ENCODE peak calls at places on chromosomes 12 and 14, in six cellular contexts. C is caudate nucleus, V is NCI-H774, O is neural progenitor cell, J is kidney glomerular epithelial cell, B is skeletal muscle cell. G is an unnamed sample.

GRCh38 chr12:40225984-40226602 is 1.3 kb downstream of the LRRK2 start:
- DNase-seq in C (no peak), V (no peak), O (no peak), J (no peak), B (no peak), G (peak)

GRCh38 chr12:112419269-112420133 is 754 bp downstream of the PTPN11 start:
- DNase-seq in C (peak), V (peak), O (peak), J (peak), B (peak), G (peak)

GRCh38 chr14:66403183-66403582 is 83.0 kb upstream of the CCDC196 start:
- DNase-seq in C (no peak), V (no peak), O (peak), J (peak), B (no peak), G (peak)

GRCh38 chr12:57008113-57008687 is 1.9 kb upstream of the ZBTB39 start:
- DNase-seq in C (no peak), V (peak), O (peak), J (peak), B (peak), G (peak)

GRCh38 chr14:74140374-74140850 is 55.7 kb downstream of the LIN52 start:
- DNase-seq in C (no peak), V (peak), O (peak), J (no peak), B (peak), G (peak)

GRCh38 chr12:121013715-121014114 is 2.6 kb downstream of the C12orf43 start:
- DNase-seq in C (no peak), V (no peak), O (no peak), J (no peak), B (no peak), G (no peak)

GRCh38 chr12:118964988-118965387 is 16.4 kb upstream of the SRRM4 start:
- DNase-seq in C (no peak), V (no peak), O (no peak), J (no peak), B (no peak), G (no peak)

GRCh38 chr12:25052191-25053020 is 103.5 kb upstream of the BCAT1 start:
- DNase-seq in C (no peak), V (no peak), O (no peak), J (no peak), B (no peak), G (no peak)

GRCh38 chr12:269216-269615 is 6.6 kb upstream of the SLC6A13 start:
- DNase-seq in C (no peak), V (no peak), O (no peak), J (no peak), B (peak), G (no peak)

GRCh38 chr12:121287267-121287954 is 9.1 kb downstream of the CAMKK2 start:
- DNase-seq in C (no peak), V (no peak), O (no peak), J (no peak), B (peak), G (no peak)

GRCh38 chr14:21768116-21768874 is 94.7 kb upstream of the OR4E1 start:
- DNase-seq in C (no peak), V (no peak), O (peak), J (no peak), B (no peak), G (peak)

GRCh38 chr14:64974563-64974962 is 2.4 kb upstream of the RAB15 start:
- DNase-seq in C (no peak), V (no peak), O (peak), J (no peak), B (no peak), G (no peak)

GRCh38 chr14:96582995-96583394 is 80.8 kb downstream of the PAPOLA start:
- DNase-seq in C (no peak), V (no peak), O (no peak), J (no peak), B (no peak), G (no peak)

GRCh38 chr12:82880442-82880901 is 193.8 kb downstream of the TMTC2 start:
- DNase-seq in C (no peak), V (peak), O (peak), J (peak), B (peak), G (peak)

GRCh38 chr12:113310489-113310888 is 24.4 kb downstream of the SLC8B1 start:
- DNase-seq in C (no peak), V (no peak), O (no peak), J (no peak), B (no peak), G (peak)

GRCh38 chr14:59055439-59056045 is 132.9 kb upstream of the DAAM1 start:
- DNase-seq in C (no peak), V (no peak), O (peak), J (no peak), B (peak), G (peak)

GRCh38 chr14:58864751-58865519 is 227.2 kb downstream of the DACT1 start:
- DNase-seq in C (no peak), V (no peak), O (no peak), J (peak), B (peak), G (peak)

GRCh38 chr12:113194971-113195391 is 9.5 kb downstream of the RITA1 start:
- DNase-seq in C (no peak), V (no peak), O (peak), J (peak), B (no peak), G (peak)

GRCh38 chr12:72271741-72272661 is at the start of gene TRHDE:
- DNase-seq in C (no peak), V (peak), O (peak), J (peak), B (no peak), G (no peak)

GRCh38 chr12:78746001-78746400 is 118.6 kb upstream of the SYT1 start:
- DNase-seq in C (no peak), V (no peak), O (no peak), J (no peak), B (no peak), G (no peak)

GRCh38 chr12:117671734-117672133 is 297.1 kb downstream of the KSR2 start:
- DNase-seq in C (no peak), V (no peak), O (peak), J (no peak), B (no peak), G (no peak)

GRCh38 chr12:102120886-102121285 is 903 bp downstream of the PARPBP start:
- DNase-seq in C (no peak), V (no peak), O (peak), J (peak), B (no peak), G (peak)

GRCh38 chr12:41981758-41982157 is 162.9 kb downstream of the GXYLT1 start:
- DNase-seq in C (no peak), V (no peak), O (no peak), J (no peak), B (no peak), G (peak)

GRCh38 chr12:124788936-124789555 is 74.6 kb downstream of the SCARB1 start:
- DNase-seq in C (no peak), V (no peak), O (no peak), J (no peak), B (no peak), G (no peak)

GRCh38 chr14:66038214-66038977 is 447.8 kb upstream of the CCDC196 start:
- DNase-seq in C (no peak), V (no peak), O (no peak), J (peak), B (peak), G (peak)

GRCh38 chr12:97075583-97076268 is 168.7 kb downstream of the NEDD1 start:
- DNase-seq in C (no peak), V (no peak), O (peak), J (peak), B (no peak), G (peak)

GRCh38 chr14:56715938-56716337 is 94.3 kb downstream of the OTX2 start:
- DNase-seq in C (no peak), V (no peak), O (no peak), J (no peak), B (no peak), G (no peak)

GRCh38 chr14:38556321-38556720 is 300.4 kb upstream of the CLEC14A start:
- DNase-seq in C (no peak), V (no peak), O (no peak), J (no peak), B (no peak), G (no peak)

GRCh38 chr12:122467983-122468382 is 32.7 kb downstream of the ZCCHC8 start:
- DNase-seq in C (no peak), V (no peak), O (no peak), J (no peak), B (no peak), G (peak)